ENCODE peak calls at places on chromosomes 2 and 18, in four cellular contexts. One of them, this sample, is unnamed.

GRCh38 chr2:216103213-216103612 is 5.9 kb upstream of the XRCC5 start:
- DNase-seq in foreskin fibroblast: no peak
- DNase-seq in GM13976: no peak
- DNase-seq in pancreas: no peak
- DNase-seq in this sample: no peak

GRCh38 chr18:32714571-32715148 is 58.2 kb downstream of the KLHL14 start:
- DNase-seq in pancreas: no peak
- DNase-seq in foreskin fibroblast: peak; percentile 65
- DNase-seq in GM13976: peak; percentile 42
- DNase-seq in this sample: peak; percentile 10

GRCh38 chr18:2330764-2331163 is 240.5 kb downstream of the METTL4 start:
- DNase-seq in foreskin fibroblast: no peak
- DNase-seq in GM13976: no peak
- DNase-seq in pancreas: no peak
- DNase-seq in this sample: no peak

GRCh38 chr2:104755026-104755856 is 98.7 kb upstream of the POU3F3 start:
- DNase-seq in GM13976: no peak
- DNase-seq in pancreas: no peak
- DNase-seq in foreskin fibroblast: peak; percentile 21
- DNase-seq in this sample: no peak

GRCh38 chr2:2879776-2880175 is 497.8 kb downstream of the EIPR1 start:
- DNase-seq in GM13976: peak; percentile 77
- DNase-seq in foreskin fibroblast: no peak
- DNase-seq in pancreas: no peak
- DNase-seq in this sample: no peak

GRCh38 chr2:25098558-25099486 is 56.9 kb downstream of the EFR3B start:
- DNase-seq in GM13976: no peak
- DNase-seq in pancreas: no peak
- DNase-seq in foreskin fibroblast: peak; percentile 27
- DNase-seq in this sample: peak; percentile 27

GRCh38 chr2:71932027-71932779 is 215.5 kb downstream of the CYP26B1 start:
- DNase-seq in GM13976: peak; percentile 5
- DNase-seq in foreskin fibroblast: no peak
- DNase-seq in pancreas: no peak
- DNase-seq in this sample: no peak

GRCh38 chr2:128370468-128371247 is 52.0 kb upstream of the HS6ST1 start:
- DNase-seq in GM13976: no peak
- DNase-seq in foreskin fibroblast: peak; percentile 36
- DNase-seq in pancreas: peak; percentile 51
- DNase-seq in this sample: no peak

GRCh38 chr2:25572638-25573037 is 100.7 kb downstream of the DTNB start:
- DNase-seq in GM13976: no peak
- DNase-seq in foreskin fibroblast: peak; percentile 63
- DNase-seq in pancreas: no peak
- DNase-seq in this sample: no peak

GRCh38 chr2:71592181-71592711 is 138.9 kb downstream of the DYSF start:
- DNase-seq in GM13976: no peak
- DNase-seq in pancreas: no peak
- DNase-seq in foreskin fibroblast: no peak
- DNase-seq in this sample: no peak

GRCh38 chr2:176092270-176093144 is at the start of gene HOXD13:
- DNase-seq in pancreas: no peak
- DNase-seq in GM13976: no peak
- DNase-seq in foreskin fibroblast: peak; percentile 67
- DNase-seq in this sample: no peak

GRCh38 chr2:240425697-240426096 is 9.8 kb upstream of the GPC1 start:
- DNase-seq in foreskin fibroblast: no peak
- DNase-seq in pancreas: no peak
- DNase-seq in GM13976: no peak
- DNase-seq in this sample: no peak

GRCh38 chr2:172288603-172289002 is 138.8 kb upstream of the ITGA6 start:
- DNase-seq in pancreas: no peak
- DNase-seq in foreskin fibroblast: no peak
- DNase-seq in GM13976: no peak
- DNase-seq in this sample: no peak

GRCh38 chr2:44758591-44758990 is 182.9 kb upstream of the SIX3 start:
- DNase-seq in GM13976: no peak
- DNase-seq in pancreas: no peak
- DNase-seq in foreskin fibroblast: no peak
- DNase-seq in this sample: no peak

GRCh38 chr2:138718405-138718804 is 61.8 kb downstream of the NXPH2 start:
- DNase-seq in pancreas: no peak
- DNase-seq in GM13976: no peak
- DNase-seq in foreskin fibroblast: no peak
- DNase-seq in this sample: no peak

GRCh38 chr2:94870392-94871225 is 621 bp upstream of the TEKT4 start:
- DNase-seq in foreskin fibroblast: no peak
- DNase-seq in pancreas: peak; percentile 58
- DNase-seq in GM13976: no peak
- DNase-seq in this sample: no peak
- TF ChIP-seq CTCF in foreskin fibroblast: peak; percentile 29
- TF ChIP-seq CTCF in pancreas: no peak
- TF ChIP-seq CTCF in GM13976: peak; percentile 61
- TF ChIP-seq CTCF in this sample: peak; percentile 73

GRCh38 chr2:217890445-217890844 is 112.3 kb downstream of the TNS1 start:
- DNase-seq in pancreas: no peak
- DNase-seq in foreskin fibroblast: peak; percentile 91
- DNase-seq in GM13976: no peak
- DNase-seq in this sample: peak; percentile 54
- TF ChIP-seq CTCF in pancreas: no peak
- TF ChIP-seq CTCF in foreskin fibroblast: peak; percentile 42
- TF ChIP-seq CTCF in GM13976: no peak
- TF ChIP-seq CTCF in this sample: peak; percentile 67

DNA sequence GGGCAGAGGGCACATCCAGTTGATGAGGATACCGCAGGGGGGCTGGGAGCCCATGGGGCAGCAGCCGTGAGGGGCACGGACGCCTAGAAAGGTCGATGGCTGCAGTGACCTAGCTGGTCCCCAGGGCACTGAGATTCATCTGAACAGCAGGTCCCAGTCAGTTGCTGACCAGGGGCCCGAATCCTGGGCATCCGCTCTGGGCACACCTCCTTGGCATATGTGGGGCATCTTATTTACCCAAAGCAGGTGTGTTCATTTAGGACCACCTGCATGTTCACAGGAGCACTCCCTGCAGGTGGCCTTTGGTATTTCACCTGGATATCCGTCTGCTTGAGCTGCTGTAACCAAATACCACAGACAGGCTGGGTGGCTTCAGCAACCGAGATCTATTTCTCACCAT is 72.0 kb upstream of the ODC1 start:
- DNase-seq in pancreas: no peak
- DNase-seq in foreskin fibroblast: no peak
- DNase-seq in GM13976: no peak
- DNase-seq in this sample: no peak
- TF ChIP-seq CTCF in pancreas: no peak
- TF ChIP-seq CTCF in foreskin fibroblast: no peak
- TF ChIP-seq CTCF in GM13976: no peak
- TF ChIP-seq CTCF in this sample: peak; percentile 57

DNA sequence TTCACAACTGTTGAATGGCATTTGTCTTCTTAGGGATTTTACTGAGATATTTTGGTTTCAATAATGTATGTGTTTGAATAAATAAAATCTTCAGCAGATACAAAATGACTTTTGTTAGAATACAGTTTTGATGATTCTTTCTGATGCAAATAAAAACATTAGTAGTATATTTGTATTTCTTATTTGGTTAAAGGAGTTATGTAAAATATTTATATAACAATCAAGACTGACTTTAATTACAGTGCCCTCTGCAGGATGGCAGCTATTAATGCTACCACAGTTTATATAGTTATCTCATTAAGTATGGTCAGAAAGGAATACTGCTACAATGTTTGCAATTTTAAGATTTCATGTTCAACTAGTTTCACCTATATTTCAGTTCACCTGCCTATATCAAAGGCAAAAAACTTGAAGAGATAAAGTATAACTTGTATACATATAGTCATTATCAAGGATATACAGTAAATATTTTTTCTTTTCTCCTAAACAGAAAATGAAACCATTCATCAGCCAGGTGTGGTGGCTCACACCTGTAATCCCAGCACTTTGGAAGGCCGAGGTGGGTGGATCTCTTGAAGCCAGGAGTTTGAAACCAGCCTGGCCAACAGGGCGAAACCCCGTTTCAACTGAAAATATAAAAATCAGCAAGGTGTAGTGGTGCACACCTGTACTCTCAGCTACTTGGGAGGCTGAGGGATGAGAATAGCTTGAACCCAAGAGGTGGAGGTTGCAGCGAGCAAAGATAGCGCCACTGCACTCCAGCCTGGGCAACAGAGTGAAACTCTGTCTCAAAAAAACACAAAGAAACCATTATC is 19.8 kb downstream of the ARL5A start:
- DNase-seq in foreskin fibroblast: peak; percentile 43
- DNase-seq in GM13976: no peak
- DNase-seq in pancreas: no peak
- DNase-seq in this sample: peak; percentile 25
- TF ChIP-seq CTCF in foreskin fibroblast: peak; percentile 42
- TF ChIP-seq CTCF in GM13976: peak; percentile 25
- TF ChIP-seq CTCF in pancreas: peak; percentile 39
- TF ChIP-seq CTCF in this sample: peak; percentile 83

GRCh38 chr2:64978514-64979268 is 10.5 kb upstream of the SLC1A4 start:
- DNase-seq in GM13976: peak; percentile 28
- DNase-seq in pancreas: no peak
- DNase-seq in foreskin fibroblast: peak; percentile 41
- DNase-seq in this sample: peak; percentile 25
- TF ChIP-seq CTCF in GM13976: peak; percentile 28
- TF ChIP-seq CTCF in pancreas: peak; percentile 9
- TF ChIP-seq CTCF in foreskin fibroblast: no peak
- TF ChIP-seq CTCF in this sample: peak; percentile 51

GRCh38 chr2:170146784-170147183 is 31.2 kb upstream of the MYO3B start:
- DNase-seq in foreskin fibroblast: no peak
- DNase-seq in GM13976: no peak
- DNase-seq in pancreas: no peak
- DNase-seq in this sample: no peak
- TF ChIP-seq CTCF in foreskin fibroblast: no peak
- TF ChIP-seq CTCF in GM13976: no peak
- TF ChIP-seq CTCF in pancreas: no peak
- TF ChIP-seq CTCF in this sample: no peak

GRCh38 chr18:59715445-59715844 is 18.2 kb upstream of the CCBE1 start:
- DNase-seq in GM13976: no peak
- DNase-seq in foreskin fibroblast: peak; percentile 44
- DNase-seq in pancreas: no peak
- DNase-seq in this sample: no peak

GRCh38 chr18:59712311-59712710 is 15.1 kb upstream of the CCBE1 start:
- DNase-seq in GM13976: no peak
- DNase-seq in pancreas: no peak
- DNase-seq in foreskin fibroblast: no peak
- DNase-seq in this sample: no peak

GRCh38 chr18:59718108-59719057 is 21.2 kb upstream of the CCBE1 start:
- DNase-seq in GM13976: no peak
- DNase-seq in foreskin fibroblast: peak; percentile 98
- DNase-seq in pancreas: no peak
- DNase-seq in this sample: peak; percentile 98

GRCh38 chr18:59717291-59717690 is 20.1 kb upstream of the CCBE1 start:
- DNase-seq in pancreas: no peak
- DNase-seq in foreskin fibroblast: no peak
- DNase-seq in GM13976: no peak
- DNase-seq in this sample: no peak

GRCh38 chr18:59715966-59716369 is 18.7 kb upstream of the CCBE1 start:
- DNase-seq in foreskin fibroblast: peak; percentile 95
- DNase-seq in pancreas: no peak
- DNase-seq in GM13976: no peak
- DNase-seq in this sample: peak; percentile 97
- TF ChIP-seq CTCF in foreskin fibroblast: no peak
- TF ChIP-seq CTCF in pancreas: no peak
- TF ChIP-seq CTCF in GM13976: no peak
- TF ChIP-seq CTCF in this sample: peak; percentile 58

DNA sequence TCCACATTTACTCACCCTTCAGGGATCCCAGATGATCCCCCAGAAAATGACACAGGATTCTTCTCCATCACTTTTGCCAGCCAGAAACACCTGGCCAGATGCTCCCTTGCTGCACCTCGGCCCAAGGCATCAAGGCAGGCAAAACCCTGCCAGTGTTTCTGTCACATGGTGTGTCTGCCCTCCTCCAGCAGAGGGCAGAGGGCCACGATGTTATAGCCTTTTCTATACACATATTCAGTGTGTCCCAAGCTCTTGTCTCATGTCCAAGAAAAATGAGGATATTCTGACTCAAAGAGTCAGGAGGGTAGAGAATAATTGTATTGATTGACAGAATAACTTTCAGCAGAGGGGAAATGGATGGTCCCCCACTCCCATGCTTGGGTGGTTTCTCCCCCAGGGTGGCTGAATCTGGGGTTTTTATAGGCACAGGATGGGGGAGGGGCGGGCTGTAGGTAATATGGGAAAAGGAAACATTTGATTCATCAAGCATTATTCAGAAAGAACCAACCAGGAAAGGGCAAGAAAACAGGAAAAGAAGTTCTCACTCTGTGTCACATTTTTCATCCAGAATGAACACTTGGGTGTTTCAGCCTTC is 933.9 kb downstream of the TRIB2 start:
- DNase-seq in GM13976: no peak
- DNase-seq in foreskin fibroblast: peak; percentile 11
- DNase-seq in pancreas: no peak
- DNase-seq in this sample: no peak
- TF ChIP-seq CTCF in GM13976: no peak
- TF ChIP-seq CTCF in foreskin fibroblast: no peak
- TF ChIP-seq CTCF in pancreas: no peak
- TF ChIP-seq CTCF in this sample: no peak